ENCODE peak calls at places on chromosomes 16 and 17, in four cellular contexts. O is GM12878, W is GM12891, K is K562. C is an unnamed sample.

GRCh38 chr17:30336369-30337171 is 2.7 kb upstream of the TMIGD1 start:
- DNase-seq in O (no peak), W (no peak), K (peak), C (peak)

GRCh38 chr17:73555199-73555810 is 88.9 kb downstream of the SDK2 start:
- DNase-seq in O (no peak), W (no peak), K (no peak), C (no peak)

GRCh38 chr17:21376835-21377690 is 906 bp downstream of the KCNJ12 start:
- DNase-seq in O (no peak), W (no peak), K (no peak), C (no peak)

GRCh38 chr16:68642436-68643064 is 2.6 kb upstream of the CDH3 start:
- DNase-seq in O (no peak), W (no peak), K (no peak), C (no peak)

GRCh38 chr17:64016248-64016784 is 4.1 kb downstream of the ICAM2 start:
- DNase-seq in O (no peak), W (no peak), K (no peak), C (no peak)

GRCh38 chr17:68585643-68586042 is 15.5 kb downstream of the FAM20A start:
- DNase-seq in O (no peak), W (no peak), K (no peak), C (no peak)

GRCh38 chr17:7435676-7436555 is 681 bp downstream of the TMEM102 start:
- DNase-seq in O (no peak), W (no peak), K (peak), C (peak)

GRCh38 chr17:54493691-54494090 is 407.0 kb upstream of the TOM1L1 start:
- DNase-seq in O (no peak), W (no peak), K (no peak), C (no peak)

GRCh38 chr17:32551186-32551955 is 64.6 kb downstream of the CDK5R1 start:
- DNase-seq in O (peak), W (peak), K (no peak), C (no peak)

GRCh38 chr17:27878776-27879562 is 14.2 kb downstream of the LYRM9 start:
- DNase-seq in O (no peak), W (no peak), K (no peak), C (no peak)

GRCh38 chr17:10812674-10813073 is 8.8 kb upstream of the TMEM238L start:
- DNase-seq in O (no peak), W (no peak), K (no peak), C (no peak)

GRCh38 chr17:79943354-79944241 is 92.1 kb downstream of the TBC1D16 start:
- DNase-seq in O (no peak), W (no peak), K (peak), C (no peak)

GRCh38 chr16:72815348-72816318 is 232.3 kb downstream of the ZFHX3 start:
- DNase-seq in O (peak), W (no peak), K (no peak), C (no peak)

GRCh38 chr17:31425646-31426045 is 34.2 kb downstream of the RAB11FIP4 start:
- DNase-seq in O (no peak), W (no peak), K (no peak), C (no peak)

GRCh38 chr16:2022723-2023097 is 3.1 kb downstream of the NPW start:
- DNase-seq in O (no peak), W (no peak), K (peak), C (no peak)

GRCh38 chr17:29091591-29092291 is 48.8 kb downstream of the PIPOX start:
- DNase-seq in O (no peak), W (no peak), K (no peak), C (no peak)

GRCh38 chr16:30652718-30653117 is 2.0 kb downstream of the PRR14 start:
- DNase-seq in O (no peak), W (no peak), K (no peak), C (no peak)

GRCh38 chr16:77675464-77676324 is 46.6 kb upstream of the NUDT7 start:
- DNase-seq in O (peak), W (peak), K (peak), C (peak)

GRCh38 chr16:15690296-15690695 is 40.3 kb downstream of the NDE1 start:
- DNase-seq in O (no peak), W (no peak), K (no peak), C (no peak)

GRCh38 chr17:42122371-42123303 is at the start of gene HSPB9:
- DNase-seq in O (no peak), W (no peak), K (no peak), C (no peak)

GRCh38 chr16:51392651-51393187 is 241.6 kb upstream of the SALL1 start:
- DNase-seq in O (no peak), W (no peak), K (no peak), C (no peak)

GRCh38 chr17:77616243-77616731 is 342.2 kb upstream of the TNRC6C start:
- DNase-seq in O (no peak), W (no peak), K (no peak), C (no peak)

GRCh38 chr16:568401-569258 is 1.1 kb upstream of the PIGQ start:
- DNase-seq in O (no peak), W (no peak), K (peak), C (no peak)

GRCh38 chr17:70099267-70099666 is 24.2 kb downstream of the KCNJ16 start:
- DNase-seq in O (no peak), W (no peak), K (no peak), C (peak)

GRCh38 chr16:976389-976931 is 5.1 kb upstream of the SOX8 start:
- DNase-seq in O (no peak), W (no peak), K (peak), C (no peak)

GRCh38 chr17:42453544-42453943 is 5.1 kb upstream of the ATP6V0A1 start:
- DNase-seq in O (no peak), W (no peak), K (no peak), C (peak)

GRCh38 chr17:77409282-77410161 is 268.8 kb downstream of the SEC14L1 start:
- DNase-seq in O (no peak), W (no peak), K (no peak), C (no peak)

GRCh38 chr16:22787456-22788189 is 26.3 kb upstream of the HS3ST2 start:
- DNase-seq in O (no peak), W (no peak), K (no peak), C (peak)

DNA sequence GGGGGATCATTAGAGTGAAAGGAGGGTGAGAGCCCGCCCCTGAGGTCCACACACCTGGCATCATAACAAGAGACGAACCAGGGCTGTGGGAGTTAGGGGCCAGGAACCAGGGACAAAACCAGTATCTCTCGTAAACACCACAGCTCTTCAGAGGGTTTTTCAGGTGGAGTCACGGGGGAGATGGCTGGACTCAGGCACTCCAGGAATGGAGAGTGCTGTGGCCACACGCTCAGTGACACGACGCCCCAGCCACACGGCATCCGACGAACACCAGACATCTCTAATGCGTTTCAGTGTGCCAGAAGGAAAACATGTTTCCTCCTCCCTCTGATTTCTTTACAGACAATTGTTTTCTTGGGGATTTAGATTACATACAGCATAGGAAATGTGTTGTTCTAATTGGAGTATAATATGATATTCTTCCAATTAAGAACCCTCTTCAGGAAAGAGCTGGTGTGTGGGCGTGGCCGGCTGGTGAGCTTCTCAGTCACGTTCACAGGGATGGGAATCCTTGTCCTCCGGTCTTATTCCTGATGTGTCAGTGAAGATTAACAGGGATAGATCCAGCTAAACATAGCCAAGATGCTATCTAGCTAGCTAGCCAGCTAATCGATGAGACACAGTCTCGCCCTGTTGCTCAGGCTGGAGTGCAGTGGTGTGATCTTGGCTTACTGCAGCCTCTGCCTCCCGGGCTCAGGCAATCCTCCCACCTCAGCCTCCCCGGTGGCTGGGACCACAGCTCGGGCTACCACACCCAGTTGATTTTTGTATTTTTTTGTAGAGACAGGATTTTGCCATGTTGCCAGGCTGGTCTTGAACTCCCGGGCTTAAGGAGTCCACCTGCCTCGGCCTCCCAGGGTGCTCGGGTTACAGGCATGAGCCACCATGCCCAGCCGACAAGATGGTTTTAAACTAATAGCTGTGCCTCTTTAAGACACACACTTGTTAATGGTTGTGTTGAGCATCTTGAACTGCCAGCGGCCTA is 98.6 kb downstream of the BANP start:
- DNase-seq in O (no peak), W (no peak), K (no peak), C (no peak)
- TF ChIP-seq SPI1 in O (no peak), W (no peak), K (no peak), C (no peak)

GRCh38 chr16:12362482-12363458 is 386.2 kb downstream of the SNX29 start:
- DNase-seq in O (no peak), W (no peak), K (no peak), C (no peak)

GRCh38 chr16:12361016-12361415 is 384.5 kb downstream of the SNX29 start:
- DNase-seq in O (no peak), W (no peak), K (no peak), C (no peak)

GRCh38 chr16:12356622-12357365 is 380.3 kb downstream of the SNX29 start:
- DNase-seq in O (no peak), W (no peak), K (peak), C (peak)

GRCh38 chr16:12360240-12360639 is 383.7 kb downstream of the SNX29 start:
- DNase-seq in O (no peak), W (no peak), K (no peak), C (no peak)

DNA sequence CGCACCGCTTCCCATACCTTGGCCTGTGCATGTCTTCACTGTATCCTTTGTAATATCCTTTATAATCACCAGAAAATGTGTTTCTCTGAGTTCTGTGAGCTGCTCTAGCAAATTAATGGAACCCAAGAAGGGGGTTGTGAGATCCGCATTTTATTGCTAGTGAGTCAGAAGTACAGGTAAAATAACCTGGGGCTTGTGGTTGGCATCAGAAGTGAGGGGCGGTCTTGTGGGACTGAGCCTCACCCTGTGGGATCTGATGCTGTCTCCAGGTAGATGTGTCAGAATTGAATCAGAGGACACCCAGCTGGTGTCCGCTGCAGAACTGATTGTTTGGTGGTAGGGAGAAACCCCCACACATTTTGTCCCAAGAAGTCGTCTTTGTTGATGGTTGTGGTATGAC is 382.4 kb downstream of the SNX29 start:
- DNase-seq in O (no peak), W (no peak), K (no peak), C (no peak)
- TF ChIP-seq SPI1 in O (no peak), W (no peak), K (no peak), C (no peak)

DNA sequence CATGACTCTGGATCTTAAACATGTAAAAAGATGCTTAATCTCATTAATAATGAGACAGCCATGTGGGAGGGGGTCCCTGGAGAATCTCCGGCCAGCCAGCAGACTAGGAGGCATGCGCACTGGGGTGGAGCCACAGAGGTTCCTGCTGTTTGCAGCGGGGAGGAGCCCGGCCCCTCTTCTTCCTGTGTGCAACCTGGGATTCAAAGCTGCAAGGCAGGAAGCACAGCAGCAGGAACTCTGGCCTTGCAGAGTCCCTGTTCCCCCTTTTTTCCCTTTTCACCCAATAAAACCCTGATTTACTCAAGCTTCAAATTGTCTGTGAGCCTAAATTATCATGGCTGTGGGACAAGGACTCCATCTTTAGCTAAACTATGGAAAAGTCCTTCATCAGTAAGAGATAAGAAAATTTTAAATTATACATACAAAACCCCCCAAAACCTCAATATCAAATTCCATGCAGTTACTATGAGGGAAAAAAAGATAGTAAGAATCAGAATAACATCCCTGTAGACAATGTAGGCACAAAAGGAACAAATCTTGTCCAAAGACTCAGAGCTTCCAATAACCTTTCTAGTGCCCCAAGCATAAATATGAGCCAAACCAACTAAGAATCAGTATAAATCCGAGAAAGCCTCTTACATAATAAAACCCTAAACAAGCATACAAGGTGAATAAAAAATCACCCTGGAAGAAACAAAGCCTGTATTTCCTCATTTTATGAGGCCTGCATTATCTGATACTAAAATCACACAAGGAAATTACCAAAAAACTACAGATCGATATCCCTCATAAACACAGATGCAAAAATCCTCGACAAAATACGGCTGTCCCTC is 12.1 kb downstream of the CFDP1 start:
- DNase-seq in O (no peak), W (no peak), K (peak), C (peak)
- TF ChIP-seq SPI1 in O (no peak), W (no peak), K (no peak), C (peak)

GRCh38 chr17:9367186-9367585 is 208.4 kb downstream of the STX8 start:
- DNase-seq in O (no peak), W (no peak), K (no peak), C (no peak)
- TF ChIP-seq SPI1 in O (no peak), W (no peak), K (no peak), C (no peak)

DNA sequence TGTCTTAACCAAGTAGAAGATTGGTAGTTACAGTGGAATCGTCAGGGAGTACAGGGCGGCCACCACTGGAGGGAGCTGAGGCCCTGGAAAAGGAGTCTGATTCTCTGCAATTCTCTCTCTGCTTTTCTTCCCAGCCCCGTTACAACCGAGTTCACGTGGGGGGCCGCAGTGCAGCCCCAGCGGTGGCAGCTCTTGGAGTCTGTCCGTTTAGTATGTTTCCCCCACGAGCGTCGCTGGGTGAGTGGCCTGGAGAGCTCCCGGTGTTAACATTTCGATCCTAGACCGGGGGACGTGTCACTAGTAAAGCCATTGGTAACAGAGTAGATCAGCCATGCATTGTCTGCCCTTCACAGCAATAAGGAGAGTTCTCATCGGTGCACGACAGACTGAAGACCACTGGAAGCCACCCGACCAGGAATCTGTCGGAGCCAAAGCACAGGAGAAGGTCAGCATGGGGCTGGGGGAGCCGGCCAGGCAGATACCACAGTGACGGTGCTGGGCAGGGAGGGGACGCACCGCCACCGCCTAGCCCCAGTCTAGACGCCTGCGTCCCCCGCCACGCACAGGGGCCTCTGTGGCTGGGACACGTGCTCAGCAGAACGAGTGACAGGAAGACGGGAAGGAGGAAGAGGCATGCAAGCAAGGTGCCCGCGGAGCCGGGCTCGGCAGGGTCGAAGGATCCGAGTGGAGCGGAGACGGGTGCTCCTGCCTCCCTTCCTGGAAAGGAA is 15.7 kb downstream of the SLC16A3 start:
- DNase-seq in O (no peak), W (no peak), K (no peak), C (peak)
- TF ChIP-seq SPI1 in O (no peak), W (no peak), K (no peak), C (no peak)

GRCh38 chr16:86090461-86091170 is 191.7 kb downstream of the IRF8 start:
- DNase-seq in O (no peak), W (no peak), K (no peak), C (no peak)
- TF ChIP-seq SPI1 in O (no peak), W (no peak), K (no peak), C (no peak)

GRCh38 chr16:8736123-8736680 is 61.2 kb downstream of the TMEM186 start:
- DNase-seq in O (no peak), W (no peak), K (no peak), C (no peak)
- TF ChIP-seq SPI1 in O (no peak), W (no peak), K (no peak), C (no peak)

GRCh38 chr16:67000384-67001158 is 12.2 kb downstream of the CES4A start:
- DNase-seq in O (no peak), W (peak), K (peak), C (peak)
- TF ChIP-seq SPI1 in O (no peak), W (no peak), K (no peak), C (no peak)

C was measured in HL-60.